ENCODE peak calls at places on chromosome 1, in ten cellular contexts. J is SJSA1, F is kidney epithelial cell, R is skeletal muscle cell, W is kidney, K is Karpas-422, N is AG04449, P is A549, Q is psoas muscle, B is GM23248. I is an unnamed sample.

GRCh38 chr1:234607091-234608025 is 2.6 kb downstream of the IRF2BP2 start:
- DNase-seq in P (peak), F (no peak), N (no peak), K (no peak), W (peak), B (peak), R (no peak), Q (peak), J (peak), I (peak)

GRCh38 chr1:203296456-203297073 is 8.8 kb upstream of the BTG2 start:
- DNase-seq in P (no peak), J (no peak), R (no peak), F (no peak), K (no peak), N (peak), W (no peak), Q (no peak), B (no peak), I (no peak)

GRCh38 chr1:150066838-150067183 is 765 bp upstream of the VPS45 start:
- DNase-seq in N (no peak), J (no peak), K (peak), B (no peak), R (no peak), P (no peak), Q (peak), F (no peak), W (peak), I (peak)

GRCh38 chr1:147167361-147167760 is 4.9 kb downstream of the PRKAB2 start:
- DNase-seq in B (peak), F (peak), J (peak), W (no peak), P (peak), R (peak), N (peak), Q (no peak), K (no peak), I (no peak)

GRCh38 chr1:231410041-231410591 is 12.0 kb downstream of the EGLN1 start:
- DNase-seq in N (peak), W (no peak), Q (no peak), K (peak), P (no peak), F (no peak), R (peak), B (peak), J (no peak), I (no peak)

GRCh38 chr1:155305881-155306391 is 2.7 kb upstream of the FDPS start:
- DNase-seq in P (no peak), J (no peak), R (no peak), B (peak), W (no peak), F (no peak), Q (no peak), N (no peak), K (no peak), I (no peak)

GRCh38 chr1:50491142-50491541 is 67.9 kb upstream of the DMRTA2 start:
- DNase-seq in K (no peak), J (no peak), W (no peak), P (no peak), R (no peak), F (no peak), N (no peak), B (no peak), Q (no peak), I (no peak)

GRCh38 chr1:41281367-41281766 is 39.3 kb upstream of the SCMH1 start:
- DNase-seq in W (no peak), B (no peak), F (no peak), P (no peak), N (no peak), Q (no peak), J (no peak), R (no peak), K (no peak), I (no peak)

GRCh38 chr1:176602388-176603004 is 139.5 kb downstream of the PAPPA2 start:
- DNase-seq in B (no peak), F (peak), R (no peak), J (no peak), Q (no peak), N (no peak), W (peak), P (no peak), K (no peak), I (no peak)

GRCh38 chr1:1594602-1594981 is 5.3 kb downstream of the FNDC10 start:
- DNase-seq in B (no peak), F (no peak), K (no peak), P (no peak), W (no peak), Q (no peak), J (no peak), R (no peak), N (no peak), I (no peak)

GRCh38 chr1:112558634-112559033 is 49.9 kb downstream of the WNT2B start:
- DNase-seq in J (no peak), B (no peak), Q (no peak), P (no peak), R (no peak), F (no peak), N (no peak), W (no peak), K (no peak), I (no peak)

GRCh38 chr1:55400560-55400959 is 185.4 kb upstream of the USP24 start:
- DNase-seq in J (no peak), R (no peak), N (no peak), B (peak), W (no peak), P (no peak), K (no peak), Q (no peak), F (no peak), I (no peak)

GRCh38 chr1:217372251-217372970 is 258.5 kb downstream of the GPATCH2 start:
- DNase-seq in P (no peak), K (peak), R (no peak), B (no peak), F (no peak), J (no peak), N (no peak), W (peak), Q (no peak), I (no peak)

GRCh38 chr1:910881-911721 is 12.6 kb upstream of the SAMD11 start:
- DNase-seq in N (no peak), J (peak), R (no peak), F (peak), P (peak), B (peak), Q (peak), K (no peak), W (peak), I (no peak)

GRCh38 chr1:229781453-229781852 is 155.4 kb downstream of the URB2 start:
- DNase-seq in K (no peak), J (no peak), P (no peak), R (no peak), N (no peak), F (no peak), B (no peak), Q (peak), W (no peak), I (no peak)

GRCh38 chr1:54271341-54271740 is 71.4 kb downstream of the MRPL37 start:
- DNase-seq in W (peak), P (no peak), Q (no peak), F (no peak), J (no peak), B (no peak), N (no peak), R (no peak), K (no peak), I (no peak)

GRCh38 chr1:35301674-35302392 is 33.3 kb downstream of the ZMYM4 start:
- DNase-seq in R (no peak), K (no peak), F (no peak), P (no peak), N (no peak), Q (no peak), B (no peak), J (no peak), W (no peak), I (no peak)

GRCh38 chr1:46623733-46624695 is 7.4 kb upstream of the MOB3C start:
- DNase-seq in F (no peak), Q (no peak), J (no peak), W (no peak), N (no peak), R (no peak), B (no peak), P (no peak), K (no peak), I (no peak)

GRCh38 chr1:197917813-197918646 is 858 bp downstream of the LHX9 start:
- DNase-seq in Q (no peak), F (no peak), R (no peak), W (no peak), J (no peak), K (no peak), N (no peak), P (peak), B (peak), I (no peak)

GRCh38 chr1:178633068-178633467 is 92.0 kb upstream of the RALGPS2 start:
- DNase-seq in R (peak), W (no peak), K (no peak), P (peak), J (peak), Q (no peak), B (peak), F (peak), N (peak), I (no peak)

GRCh38 chr1:24694380-24694843 is 50.8 kb upstream of the CLIC4 start:
- DNase-seq in P (no peak), B (peak), Q (no peak), W (no peak), J (no peak), F (no peak), K (peak), R (no peak), N (no peak), I (no peak)

GRCh38 chr1:16204634-16205332 is 7.7 kb downstream of the ARHGEF19 start:
- DNase-seq in W (no peak), K (peak), B (peak), F (no peak), N (no peak), R (no peak), J (no peak), Q (no peak), P (peak), I (peak)

GRCh38 chr1:189336115-189337100 is 1141.3 kb downstream of the BRINP3 start:
- DNase-seq in W (peak), F (no peak), N (no peak), P (no peak), R (no peak), K (no peak), Q (no peak), J (no peak), B (no peak), I (no peak)

GRCh38 chr1:51622455-51622913 is 5.6 kb downstream of the OSBPL9 start:
- DNase-seq in N (no peak), K (peak), F (peak), W (no peak), J (peak), Q (peak), P (peak), B (peak), R (peak), I (no peak)

DNA sequence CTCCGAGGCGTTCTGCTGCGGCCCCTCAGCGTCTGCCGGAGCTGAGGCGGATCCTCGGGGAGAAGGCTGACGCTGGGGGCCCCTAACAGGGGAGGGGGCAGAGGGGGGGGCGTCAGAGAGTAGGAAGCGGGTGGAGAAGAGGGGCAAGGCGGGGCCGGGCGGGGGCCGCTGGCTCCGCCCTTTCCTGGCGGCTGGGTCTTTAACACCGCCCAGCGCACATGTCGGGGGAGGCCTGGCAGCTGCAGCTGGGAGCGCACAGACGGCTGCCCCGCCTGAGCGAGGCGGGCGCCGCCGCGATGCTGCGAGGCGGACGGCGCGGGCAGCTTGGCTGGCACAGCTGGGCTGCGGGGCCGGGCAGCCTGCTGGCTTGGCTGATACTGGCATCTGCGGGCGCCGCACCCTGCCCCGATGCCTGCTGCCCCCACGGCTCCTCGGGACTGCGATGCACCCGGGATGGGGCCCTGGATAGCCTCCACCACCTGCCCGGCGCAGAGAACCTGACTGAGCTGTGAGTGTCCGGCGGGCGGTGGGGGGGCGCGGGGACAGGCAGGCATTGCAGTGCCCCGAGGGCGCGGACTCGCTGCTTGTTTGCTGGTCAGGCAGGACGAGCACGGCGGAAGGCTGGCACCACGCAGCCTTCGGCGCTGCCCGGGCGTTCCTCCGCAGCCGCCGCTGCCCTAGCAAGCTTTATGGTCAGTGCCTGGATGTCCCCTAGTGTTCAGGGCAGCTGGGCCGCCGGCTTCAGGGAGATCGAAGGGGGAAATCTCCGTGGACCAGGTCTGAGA is at the start of gene NTRK1:
- DNase-seq in N (no peak), R (no peak), W (no peak), Q (no peak), B (peak), P (peak), K (no peak), F (no peak), J (no peak), I (peak)
- H3K4me3 ChIP-seq in N (peak), R (peak), W (peak), Q (peak), B (peak), P (peak), K (no peak), F (no peak), J (no peak), I (peak)

DNA sequence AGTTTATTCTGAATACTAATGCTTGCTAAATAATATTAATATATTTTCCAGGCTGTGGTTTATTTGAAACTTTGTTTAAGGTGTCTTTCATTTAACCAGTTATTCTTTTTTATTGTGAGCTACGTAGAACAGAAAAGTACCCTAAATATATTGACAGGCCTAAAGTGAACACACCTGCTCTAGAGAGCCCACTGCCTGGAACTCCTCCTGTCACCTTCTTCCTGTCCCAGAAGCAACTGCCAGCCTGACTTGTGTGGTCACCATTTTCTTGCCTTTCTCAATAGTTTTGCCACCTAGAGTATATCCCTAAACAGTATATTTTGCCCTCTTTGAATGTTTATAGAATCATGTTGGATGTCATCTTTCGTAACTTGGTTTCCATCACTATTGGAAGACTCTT is 48.5 kb downstream of the SCCPDH start:
- DNase-seq in K (no peak), P (no peak), F (no peak), B (no peak), Q (no peak), N (no peak), W (no peak), R (no peak), J (no peak), I (no peak)
- H3K4me3 ChIP-seq in K (no peak), P (no peak), F (no peak), B (no peak), Q (no peak), N (no peak), W (no peak), R (no peak), J (no peak), I (no peak)

GRCh38 chr1:7407980-7408770 is 362.9 kb upstream of the VAMP3 start:
- DNase-seq in K (no peak), P (no peak), N (no peak), J (no peak), F (no peak), R (no peak), W (peak), Q (no peak), B (no peak), I (no peak)
- H3K4me3 ChIP-seq in K (no peak), P (no peak), N (no peak), J (no peak), F (no peak), R (no peak), W (no peak), Q (no peak), B (no peak), I (no peak)

DNA sequence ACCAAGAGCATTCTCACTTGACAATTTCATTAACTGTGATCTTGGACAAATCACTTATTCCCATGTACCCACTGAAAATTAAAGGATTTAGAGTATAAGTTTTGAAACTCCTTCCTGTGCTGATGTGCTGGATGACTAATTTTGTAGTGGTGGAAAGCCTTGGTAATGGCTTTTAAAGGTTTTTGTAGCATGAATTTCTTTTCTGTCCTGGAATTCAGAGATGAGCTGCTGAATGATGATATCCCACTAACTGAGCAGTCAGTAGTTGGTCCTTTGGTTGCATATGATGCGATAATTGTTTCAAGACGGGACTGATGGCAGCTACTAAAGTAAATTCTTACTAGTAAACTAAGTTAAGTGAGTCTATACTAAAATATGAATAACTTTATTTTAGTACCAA is 5.2 kb downstream of the RPL5 start:
- DNase-seq in B (peak), Q (no peak), K (no peak), W (no peak), R (no peak), J (no peak), P (no peak), F (no peak), N (no peak), I (no peak)
- H3K4me3 ChIP-seq in B (peak), Q (no peak), K (no peak), W (no peak), R (no peak), J (no peak), P (no peak), F (no peak), N (no peak), I (no peak)

DNA sequence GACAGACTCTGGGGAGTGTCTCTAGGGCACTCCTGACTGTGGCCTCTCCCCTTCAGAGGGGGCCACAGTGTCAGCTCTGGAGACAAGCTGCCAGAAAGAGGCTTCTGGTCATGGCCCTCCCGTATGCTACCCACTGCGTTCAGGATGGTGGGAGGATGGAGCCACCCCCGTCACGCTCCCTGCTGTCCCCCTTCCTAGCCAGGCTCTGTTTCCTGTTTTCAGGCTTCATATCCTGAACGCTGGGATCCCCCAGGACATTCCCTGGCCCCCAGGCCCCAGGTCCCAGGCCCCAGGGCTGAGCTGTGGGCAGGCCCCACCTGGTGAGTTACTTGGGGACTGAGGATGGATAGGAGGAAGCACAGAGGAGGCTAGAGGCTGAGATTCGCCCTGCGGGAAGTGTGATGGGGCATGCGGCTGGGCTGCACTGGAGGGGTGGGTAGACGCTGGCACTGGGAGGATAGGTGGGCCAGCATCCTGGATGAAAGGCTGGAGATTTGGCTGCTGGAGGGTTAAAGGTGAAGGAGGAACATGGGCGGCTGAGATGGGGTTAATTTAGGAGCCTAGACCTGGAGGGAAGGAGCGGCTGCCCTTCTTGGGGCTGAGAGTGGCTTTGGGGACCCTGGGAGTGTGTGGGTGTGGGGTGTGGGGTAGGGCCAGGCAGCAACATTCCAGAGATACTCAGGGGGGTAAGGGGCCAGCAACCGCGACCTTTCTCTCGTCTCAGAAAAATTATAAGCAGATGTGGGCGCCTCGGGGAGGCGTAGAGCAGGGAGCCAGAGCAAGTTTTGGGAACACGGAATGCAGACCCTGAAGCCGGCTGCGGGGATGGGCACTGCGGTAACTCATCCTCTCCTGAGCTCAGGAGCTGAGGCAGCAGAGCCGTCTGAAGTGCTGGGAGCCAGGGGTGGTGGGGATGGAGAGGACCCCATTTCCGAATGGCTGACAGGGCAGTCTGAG is 8.7 kb downstream of the PEAR1 start:
- DNase-seq in Q (peak), N (no peak), K (no peak), W (peak), J (no peak), P (no peak), B (no peak), F (no peak), R (no peak), I (no peak)
- H3K4me3 ChIP-seq in Q (no peak), N (no peak), K (no peak), W (no peak), J (no peak), P (no peak), B (no peak), F (no peak), R (no peak), I (no peak)

GRCh38 chr1:156910309-156910782 is 10.1 kb upstream of the LRRC71 start:
- DNase-seq in N (no peak), W (peak), Q (peak), K (peak), F (no peak), P (peak), B (no peak), R (no peak), J (no peak), I (peak)

GRCh38 chr1:156906206-156906910 is 12.8 kb downstream of the PEAR1 start:
- DNase-seq in B (no peak), R (no peak), P (no peak), K (no peak), J (no peak), N (no peak), W (peak), F (no peak), Q (peak), I (no peak)

GRCh38 chr1:156908955-156909354 is 11.5 kb upstream of the LRRC71 start:
- DNase-seq in W (peak), Q (peak), K (no peak), F (no peak), N (no peak), J (no peak), R (no peak), B (no peak), P (no peak), I (no peak)

GRCh38 chr1:156909671-156910070 is 10.8 kb upstream of the LRRC71 start:
- DNase-seq in K (no peak), B (no peak), P (no peak), F (no peak), W (peak), Q (peak), N (no peak), J (no peak), R (no peak), I (no peak)

DNA sequence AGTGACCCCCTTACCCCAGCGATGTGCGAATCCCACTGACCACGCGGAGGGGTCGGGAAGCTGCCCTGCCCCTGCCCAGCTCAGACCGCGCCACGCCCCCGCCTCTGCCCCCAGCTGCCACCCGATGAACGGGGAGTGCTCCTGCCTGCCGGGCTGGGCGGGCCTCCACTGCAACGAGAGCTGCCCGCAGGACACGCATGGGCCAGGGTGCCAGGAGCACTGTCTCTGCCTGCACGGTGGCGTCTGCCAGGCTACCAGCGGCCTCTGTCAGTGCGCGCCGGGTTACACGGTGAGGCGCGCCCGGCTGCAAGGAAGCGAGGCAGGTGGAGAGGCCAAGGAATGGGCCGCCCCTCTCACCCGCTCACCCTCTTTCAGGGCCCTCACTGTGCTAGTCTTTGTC is 11.9 kb upstream of the LRRC71 start:
- DNase-seq in N (no peak), B (no peak), W (peak), K (no peak), J (no peak), P (no peak), R (no peak), Q (peak), F (no peak), I (no peak)
- H3K4me3 ChIP-seq in N (no peak), B (no peak), W (no peak), K (no peak), J (no peak), P (no peak), R (no peak), Q (no peak), F (no peak), I (no peak)